ENCODE peak calls at places on chromosomes 3 and 15, in seven cellular contexts. O is RCC 7860; R is HFFc6; A is stimulated activated CD4-positive, alpha-beta T cell treated with anti-CD3 and anti-CD28 coated beads, Interleukin-2, amount 100 ng/mL, for 24 hours; B is HS-5; Q is Ammon's horn; K is C1 segment of cervical spinal cord. L is an unnamed sample.

GRCh38 chr3:74693696-74694393 is 79.4 kb upstream of the CNTN3 start:
- DNase-seq in A (no peak), Q (no peak), R (no peak), K (no peak), O (no peak), B (no peak), L (no peak)

GRCh38 chr3:179088306-179088705 is 16.7 kb upstream of the ZMAT3 start:
- DNase-seq in B (no peak), A (no peak), K (no peak), R (no peak), Q (no peak), O (no peak), L (no peak)

GRCh38 chr3:182182531-182182968 is 470.8 kb downstream of the SOX2 start:
- DNase-seq in K (no peak), O (peak), Q (no peak), B (peak), A (no peak), R (no peak), L (no peak)

GRCh38 chr15:31292391-31293020 is 34.1 kb upstream of the KLF13 start:
- DNase-seq in B (no peak), Q (peak), A (no peak), K (no peak), O (no peak), R (no peak), L (no peak)

GRCh38 chr15:101038327-101039003 is 119.3 kb downstream of the LRRK1 start:
- DNase-seq in O (no peak), Q (no peak), R (no peak), B (no peak), A (no peak), K (no peak), L (no peak)

GRCh38 chr3:62193586-62194345 is 179.6 kb downstream of the FEZF2 start:
- DNase-seq in A (no peak), Q (no peak), B (no peak), O (no peak), K (no peak), R (no peak), L (no peak)

GRCh38 chr3:37601832-37602231 is 259.8 kb upstream of the CTDSPL start:
- DNase-seq in K (no peak), O (no peak), R (no peak), A (no peak), Q (no peak), B (no peak), L (no peak)

GRCh38 chr15:70783041-70783440 is 19.7 kb upstream of the UACA start:
- DNase-seq in B (no peak), R (no peak), A (no peak), O (no peak), Q (no peak), K (no peak), L (no peak)

GRCh38 chr3:94009612-94010011 is 18.8 kb downstream of the STX19 start:
- DNase-seq in R (no peak), O (no peak), Q (no peak), K (no peak), A (no peak), B (no peak), L (no peak)

GRCh38 chr15:44738340-44738984 is 2.1 kb downstream of the TRIM69 start:
- DNase-seq in O (peak), Q (no peak), A (no peak), B (peak), R (peak), K (no peak), L (peak)